ENCODE peak calls at places on chromosomes 1 and 21, in seven cellular contexts. W, K, X, R, O, M and I are unnamed samples.

GRCh38 chr1:243842978-243843490 is 7.0 kb downstream of the AKT3 start:
- DNase-seq in W (no peak), K (no peak), X (no peak), R (no peak), O (peak), M (no peak), I (no peak)

GRCh38 chr1:8632092-8632491 is 185.3 kb downstream of the RERE start:
- DNase-seq in W (no peak), K (no peak), X (no peak), R (peak), O (no peak), M (no peak), I (no peak)

GRCh38 chr1:8903908-8904650 is 25.6 kb upstream of the ENO1 start:
- DNase-seq in W (no peak), K (no peak), X (no peak), R (no peak), O (peak), M (no peak), I (no peak)

GRCh38 chr1:155253797-155254196 is 1.5 kb downstream of the ENTREP3 start:
- DNase-seq in W (no peak), K (no peak), X (no peak), R (no peak), O (peak), M (peak), I (no peak)

GRCh38 chr1:227947425-227947677 is 381 bp downstream of the WNT9A start:
- DNase-seq in W (peak), K (no peak), X (no peak), R (no peak), O (no peak), M (no peak), I (no peak)

GRCh38 chr1:204769997-204770396 is 84.5 kb upstream of the LRRN2 start:
- DNase-seq in W (no peak), K (no peak), X (no peak), R (no peak), O (no peak), M (no peak), I (no peak)

GRCh38 chr1:1827456-1827855 is 49.2 kb upstream of the NADK start:
- DNase-seq in W (no peak), K (no peak), X (no peak), R (no peak), O (no peak), M (no peak), I (no peak)

GRCh38 chr1:230394134-230394533 is 32.0 kb downstream of the PGBD5 start:
- DNase-seq in W (no peak), K (no peak), X (no peak), R (no peak), O (no peak), M (no peak), I (no peak)

GRCh38 chr1:163772266-163772665 is 450.5 kb downstream of the NUF2 start:
- DNase-seq in W (no peak), K (no peak), X (no peak), R (no peak), O (no peak), M (no peak), I (no peak)

GRCh38 chr1:179938752-179939151 is 15.9 kb upstream of the CEP350 start:
- DNase-seq in W (no peak), K (no peak), X (no peak), R (no peak), O (peak), M (peak), I (no peak)

GRCh38 chr1:171217658-171218443 is 30.4 kb upstream of the FMO1 start:
- DNase-seq in W (no peak), K (no peak), X (no peak), R (no peak), O (no peak), M (no peak), I (no peak)

GRCh38 chr21:28283652-28284490 is 708.8 kb downstream of the LTN1 start:
- DNase-seq in W (no peak), K (no peak), X (no peak), R (no peak), O (peak), M (no peak), I (no peak)

GRCh38 chr1:36919491-36920145 is 114.7 kb downstream of the GRIK3 start:
- DNase-seq in W (no peak), K (no peak), X (no peak), R (no peak), O (no peak), M (no peak), I (no peak)

GRCh38 chr1:50610563-50610962 is 187.3 kb upstream of the DMRTA2 start:
- DNase-seq in W (no peak), K (no peak), X (no peak), R (no peak), O (no peak), M (no peak), I (no peak)

GRCh38 chr1:78274814-78275213 is 216.0 kb upstream of the PTGFR start:
- DNase-seq in W (no peak), K (no peak), X (no peak), R (no peak), O (peak), M (no peak), I (no peak)

GRCh38 chr1:210932104-210932503 is 201.8 kb downstream of the KCNH1 start:
- DNase-seq in W (no peak), K (no peak), X (no peak), R (no peak), O (no peak), M (no peak), I (no peak)

GRCh38 chr1:44947060-44947773 is 39.2 kb downstream of the EIF2B3 start:
- DNase-seq in W (no peak), K (no peak), X (no peak), R (peak), O (peak), M (no peak), I (no peak)

GRCh38 chr1:205748398-205749093 is 1.4 kb downstream of the NUCKS1 start:
- DNase-seq in W (peak), K (peak), X (no peak), R (peak), O (peak), M (peak), I (no peak)

GRCh38 chr1:157803851-157804250 is 16.1 kb downstream of the FCRL1 start:
- DNase-seq in W (no peak), K (no peak), X (no peak), R (peak), O (no peak), M (no peak), I (no peak)

GRCh38 chr1:31101147-31101502 is 35.6 kb upstream of the PUM1 start:
- DNase-seq in W (peak), K (no peak), X (no peak), R (no peak), O (peak), M (no peak), I (no peak)

GRCh38 chr21:42561742-42562141 is 48.1 kb downstream of the SLC37A1 start:
- DNase-seq in W (peak), K (no peak), X (no peak), R (no peak), O (no peak), M (no peak), I (no peak)

GRCh38 chr1:47578026-47578861 is 140.4 kb downstream of the FOXD2 start:
- DNase-seq in W (peak), K (peak), X (no peak), R (peak), O (no peak), M (no peak), I (no peak)

GRCh38 chr1:149917590-149918144 is at the start of gene SV2A:
- DNase-seq in W (no peak), K (no peak), X (peak), R (peak), O (peak), M (no peak), I (no peak)

GRCh38 chr1:201149400-201149799 is 4.9 kb downstream of the TMEM9 start:
- DNase-seq in W (no peak), K (peak), X (no peak), R (no peak), O (peak), M (peak), I (no peak)

GRCh38 chr1:183807549-183808168 is 2.7 kb downstream of the RGL1 start:
- DNase-seq in W (no peak), K (no peak), X (no peak), R (no peak), O (peak), M (no peak), I (no peak)

GRCh38 chr1:99590578-99591209 is 55.2 kb upstream of the PALMD start:
- DNase-seq in W (no peak), K (no peak), X (no peak), R (no peak), O (peak), M (no peak), I (no peak)

GRCh38 chr1:4755301-4756183 is 101.1 kb downstream of the AJAP1 start:
- DNase-seq in W (no peak), K (no peak), X (peak), R (no peak), O (no peak), M (no peak), I (no peak)

GRCh38 chr1:203638914-203639313 is 12.3 kb downstream of the ATP2B4 start:
- DNase-seq in W (no peak), K (no peak), X (no peak), R (no peak), O (peak), M (no peak), I (no peak)

GRCh38 chr1:41673806-41674205 is 189.3 kb upstream of the EDN2 start:
- DNase-seq in W (no peak), K (no peak), X (no peak), R (no peak), O (no peak), M (no peak), I (no peak)

GRCh38 chr1:1550591-1551432 is 10.4 kb upstream of the TMEM240 start:
- DNase-seq in W (no peak), K (peak), X (no peak), R (no peak), O (peak), M (no peak), I (no peak)

GRCh38 chr1:2642131-2642559 is 9.3 kb upstream of the MMEL1 start:
- DNase-seq in W (no peak), K (no peak), X (no peak), R (no peak), O (no peak), M (no peak), I (no peak)

GRCh38 chr1:154940213-154940879 is 3.8 kb upstream of the PMVK start:
- DNase-seq in W (no peak), K (no peak), X (no peak), R (no peak), O (no peak), M (no peak), I (no peak)

GRCh38 chr1:231467986-231468385 is 45.9 kb upstream of the EGLN1 start:
- DNase-seq in W (no peak), K (no peak), X (no peak), R (no peak), O (no peak), M (no peak), I (no peak)

GRCh38 chr1:178819123-178819522 is 51.8 kb downstream of the ANGPTL1 start:
- DNase-seq in W (no peak), K (no peak), X (peak), R (no peak), O (no peak), M (no peak), I (no peak)

GRCh38 chr1:215863796-215864195 is 296.7 kb downstream of the KCTD3 start:
- DNase-seq in W (no peak), K (no peak), X (no peak), R (no peak), O (no peak), M (no peak), I (no peak)

GRCh38 chr1:6197746-6198427 is 1.5 kb downstream of the RPL22 start:
- DNase-seq in W (no peak), K (no peak), X (no peak), R (no peak), O (no peak), M (no peak), I (no peak)

GRCh38 chr21:25636727-25637126 is 2.3 kb upstream of the JAM2 start:
- DNase-seq in W (no peak), K (no peak), X (no peak), R (no peak), O (no peak), M (no peak), I (no peak)

GRCh38 chr1:3113741-3114056 is 44.7 kb downstream of the PRDM16 start:
- DNase-seq in W (no peak), K (no peak), X (no peak), R (no peak), O (no peak), M (no peak), I (no peak)